ENCODE peak calls at places on chromosome 18, in four cellular contexts. K is PC-3, Y is right lobe of liver, G is cardiac muscle cell. M is an unnamed sample.

GRCh38 chr18:38545071-38545470 is 979.5 kb upstream of the CELF4 start:
- DNase-seq in K (peak; percentile 3), Y (no peak), G (peak; percentile 1), M (peak; percentile 60)

GRCh38 chr18:45050712-45051639 is 370.3 kb downstream of the SETBP1 start:
- DNase-seq in G (peak; percentile 72), Y (no peak), K (peak; percentile 63), M (peak; percentile 4)

GRCh38 chr18:63132819-63133200 is 186.8 kb downstream of the BCL2 start:
- DNase-seq in G (no peak), K (peak; percentile 7), Y (peak; percentile 84), M (no peak)

GRCh38 chr18:67010916-67011315 is 407.0 kb upstream of the CDH19 start:
- DNase-seq in Y (no peak), K (peak; percentile 68), G (peak; percentile 1), M (no peak)

GRCh38 chr18:25350561-25351201 is 1.3 kb downstream of the ZNF521 start:
- DNase-seq in Y (no peak), K (no peak), G (peak; percentile 65), M (no peak)

GRCh38 chr18:11245889-11246288 is 96.5 kb upstream of the PIEZO2 start:
- DNase-seq in G (no peak), Y (no peak), K (no peak), M (no peak)

GRCh38 chr18:27860011-27860410 is 316.9 kb downstream of the CDH2 start:
- DNase-seq in G (no peak), K (no peak), Y (no peak), M (peak; percentile 47)

GRCh38 chr18:70377317-70377799 is 88.5 kb downstream of the SOCS6 start:
- DNase-seq in Y (peak; percentile 63), G (peak; percentile 38), K (no peak), M (no peak)

GRCh38 chr18:2927745-2928144 is 80.9 kb downstream of the EMILIN2 start:
- DNase-seq in Y (no peak), G (no peak), K (no peak), M (no peak)

GRCh38 chr18:35130236-35130635 is 89.0 kb downstream of the MAPRE2 start:
- DNase-seq in K (no peak), G (no peak), Y (no peak), M (no peak)

DNA sequence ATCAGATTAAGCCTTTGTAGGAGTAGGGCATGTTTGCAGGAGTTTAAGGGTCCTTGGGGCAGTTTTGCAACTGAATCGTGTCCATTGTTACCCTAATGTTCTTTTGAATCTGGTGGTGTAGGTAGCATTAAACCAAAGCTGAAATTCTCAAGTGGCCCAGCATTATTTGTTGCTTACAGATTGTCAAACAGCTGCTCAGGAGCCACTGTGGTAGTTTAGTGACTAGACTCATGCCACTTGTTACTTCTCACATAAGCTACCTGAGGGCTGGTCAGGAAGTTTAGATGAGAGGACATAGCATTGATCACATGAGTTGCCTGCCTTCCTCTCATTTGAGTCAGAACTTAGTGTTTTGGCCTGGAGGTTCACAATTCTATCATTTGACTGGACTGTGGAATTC is 157.6 kb downstream of the HAUS1 start:
- DNase-seq in K (no peak), G (no peak), Y (no peak), M (peak; percentile 81)
- H3K4me1 ChIP-seq in K (peaks cover 19% of the 10 kb centered on the region), G (peaks cover 27% of the 10 kb centered on the region), Y (no peaks in the 10 kb centered on the region), M (peaks cover 38% of the 10 kb centered on the region)

GRCh38 chr18:58580623-58581022 is 48.3 kb downstream of the ALPK2 start:
- DNase-seq in Y (no peak), K (no peak), G (peak; percentile 77), M (no peak)

GRCh38 chr18:58579561-58580047 is 49.3 kb downstream of the ALPK2 start:
- DNase-seq in Y (peak; percentile 63), K (no peak), G (peak; percentile 50), M (no peak)

GRCh38 chr18:58580078-58580477 is 48.8 kb downstream of the ALPK2 start:
- DNase-seq in Y (no peak), G (no peak), K (no peak), M (no peak)

GRCh38 chr18:58578321-58578720 is 50.6 kb downstream of the ALPK2 start:
- DNase-seq in K (no peak), G (peak; percentile 30), Y (no peak), M (no peak)

GRCh38 chr18:58578835-58579560 is 49.9 kb downstream of the ALPK2 start:
- DNase-seq in Y (no peak), G (peak; percentile 82), K (peak; percentile 25), M (no peak)
- H3K4me3 ChIP-seq in Y (peak overlapping the region; percentile 14), G (no peak overlapping the region), K (no peak overlapping the region), M (no peak overlapping the region)

GRCh38 chr18:48792611-48793368 is 158.0 kb downstream of the SMAD7 start:
- DNase-seq in G (no peak), K (no peak), Y (no peak), M (no peak)
- H3K9me3 ChIP-seq in G (no peaks in the 10 kb centered on the region), K (no peaks in the 10 kb centered on the region), Y (no peaks in the 10 kb centered on the region), M (no peaks in the 10 kb centered on the region)

GRCh38 chr18:49170145-49170544 is 219.4 kb upstream of the SMAD7 start:
- DNase-seq in G (no peak), K (no peak), Y (no peak), M (no peak)

GRCh38 chr18:49167084-49167483 is 216.3 kb upstream of the SMAD7 start:
- DNase-seq in K (no peak), Y (no peak), G (no peak), M (no peak)

GRCh38 chr18:49170925-49171509 is 220.3 kb upstream of the SMAD7 start:
- DNase-seq in K (no peak), Y (no peak), G (no peak), M (no peak)

GRCh38 chr18:49168281-49168680 is 217.5 kb upstream of the SMAD7 start:
- DNase-seq in K (no peak), Y (no peak), G (no peak), M (no peak)

GRCh38 chr18:49168970-49169619 is 218.3 kb upstream of the SMAD7 start:
- DNase-seq in G (no peak), Y (no peak), K (no peak), M (no peak)
- H3K4me1 ChIP-seq in G (peaks cover 13% of the 10 kb centered on the region), Y (no peaks in the 10 kb centered on the region), K (no peaks in the 10 kb centered on the region), M (peaks cover 10% of the 10 kb centered on the region)

GRCh38 chr18:76262956-76263955 is 231.8 kb downstream of the ZNF516 start:
- DNase-seq in Y (no peak), G (no peak), K (no peak), M (peak; percentile 32)
- H3K4me3 ChIP-seq in Y (no peak overlapping the region), G (no peak overlapping the region), K (no peak overlapping the region), M (no peak overlapping the region)

GRCh38 chr18:72100465-72100864 is 443.7 kb downstream of the CBLN2 start:
- DNase-seq in G (no peak), K (no peak), Y (no peak), M (no peak)
- H3K9me3 ChIP-seq in G (no peaks in the 10 kb centered on the region), K (no peaks in the 10 kb centered on the region), Y (no peaks in the 10 kb centered on the region), M (no peaks in the 10 kb centered on the region)

DNA sequence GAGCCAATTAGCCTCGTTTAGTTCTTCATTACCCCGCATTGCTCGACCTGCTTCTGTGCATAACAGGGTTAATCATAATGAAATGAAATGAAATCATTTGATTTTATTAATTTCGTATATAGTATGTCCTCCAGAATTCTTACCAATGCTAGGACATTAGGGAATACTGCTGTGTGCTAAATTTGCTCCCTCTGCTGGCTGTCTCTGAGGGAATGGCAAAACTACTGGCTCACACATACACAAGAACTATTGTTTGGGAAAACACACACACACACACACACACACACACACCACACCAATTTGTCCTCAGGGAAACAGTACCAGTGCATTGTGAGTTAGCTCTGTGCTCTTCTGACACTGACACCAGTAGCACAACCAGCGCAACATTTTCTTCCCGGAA is 273.3 kb upstream of the TCF4 start:
- DNase-seq in Y (no peak), K (peak; percentile 69), G (peak; percentile 70), M (peak; percentile 39)
- H3K4me1 ChIP-seq in Y (no peaks in the 10 kb centered on the region), K (peaks cover 20% of the 10 kb centered on the region), G (peaks cover 6% of the 10 kb centered on the region), M (peaks cover 25% of the 10 kb centered on the region)

GRCh38 chr18:58224425-58224750 is 180.4 kb downstream of the NEDD4L start:
- DNase-seq in G (no peak), K (peak; percentile 73), Y (no peak), M (no peak)
- H3K4me3 ChIP-seq in G (no peak overlapping the region), K (peak overlapping the region; percentile 93), Y (no peak overlapping the region), M (no peak overlapping the region)

GRCh38 chr18:68897286-68897685 is 99.4 kb downstream of the CCDC102B start:
- DNase-seq in Y (no peak), G (no peak), K (no peak), M (no peak)
- H3K9me3 ChIP-seq in Y (no peaks in the 10 kb centered on the region), G (no peaks in the 10 kb centered on the region), K (no peaks in the 10 kb centered on the region), M (no peaks in the 10 kb centered on the region)

M was measured in HAP-1.